ENCODE peak calls at places on chromosomes 4 and X, in seven cellular contexts. K is colonic mucosa, R is upper lobe of right lung, W is pancreas, F is neuronal stem cell, O is body of pancreas, A is heart left ventricle. X is an unnamed sample.

GRCh38 chr4:122073615-122074014 is 78.5 kb upstream of the BLTP1 start:
- DNase-seq in K (no peak), R (no peak), W (no peak), F (no peak), O (no peak), A (no peak), X (no peak)

GRCh38 chr4:143348233-143349077 is 11.8 kb downstream of the GAB1 start:
- DNase-seq in K (peak; percentile 64), R (no peak), W (no peak), F (no peak), O (no peak), A (no peak), X (no peak)

GRCh38 chrX:138711399-138712347 is at the start of gene FGF13:
- DNase-seq in K (no peak), R (peak; percentile 49), W (peak; percentile 59), F (peak; percentile 48), O (peak; percentile 11), A (peak; percentile 6), X (peak; percentile 20)

GRCh38 chr4:61886180-61886579 is 686.1 kb downstream of the ADGRL3 start:
- DNase-seq in K (no peak), R (no peak), W (no peak), F (no peak), O (no peak), A (no peak), X (no peak)

GRCh38 chrX:50978920-50979660 is 68.6 kb downstream of the BMP15 start:
- DNase-seq in K (no peak), R (no peak), W (no peak), F (no peak), O (no peak), A (peak; percentile 4), X (no peak)

GRCh38 chr4:101993002-101993840 is 202.7 kb downstream of the BANK1 start:
- DNase-seq in K (no peak), R (no peak), W (no peak), F (no peak), O (no peak), A (no peak), X (no peak)

GRCh38 chrX:22043872-22044271 is 11.7 kb downstream of the PHEX start:
- DNase-seq in K (no peak), R (no peak), W (no peak), F (no peak), O (no peak), A (no peak), X (no peak)

GRCh38 chr4:48742412-48742811 is 37.7 kb downstream of the FRYL start:
- DNase-seq in K (no peak), R (no peak), W (no peak), F (no peak), O (no peak), A (no peak), X (no peak)

GRCh38 chr4:177484613-177485021 is 42.4 kb upstream of the AGA start:
- DNase-seq in K (no peak), R (no peak), W (no peak), F (no peak), O (no peak), A (no peak), X (no peak)

GRCh38 chr4:186881521-186882220 is 158.0 kb upstream of the FAT1 start:
- DNase-seq in K (no peak), R (no peak), W (no peak), F (no peak), O (no peak), A (no peak), X (no peak)

GRCh38 chr4:98260579-98261290 is 449 bp upstream of the RAP1GDS1 start:
- DNase-seq in K (peak; percentile 97), R (peak; percentile 99), W (peak; percentile 96), F (peak; percentile 93), O (peak; percentile 95), A (peak; percentile 97), X (peak; percentile 98)

GRCh38 chrX:39905475-39905889 is 192.3 kb downstream of the BCOR start:
- DNase-seq in K (peak; percentile 57), R (no peak), W (no peak), F (no peak), O (peak; percentile 27), A (no peak), X (no peak)

GRCh38 chr4:164977243-164978164 is at the start of gene TRIM61:
- DNase-seq in K (peak; percentile 33), R (peak; percentile 82), W (no peak), F (peak; percentile 65), O (no peak), A (peak; percentile 59), X (peak; percentile 63)

GRCh38 chr4:87732033-87732770 is 67.2 kb upstream of the IBSP start:
- DNase-seq in K (no peak), R (no peak), W (no peak), F (no peak), O (no peak), A (no peak), X (peak; percentile 55)

GRCh38 chr4:158873795-158874359 is 105.1 kb downstream of the FNIP2 start:
- DNase-seq in K (no peak), R (no peak), W (no peak), F (no peak), O (no peak), A (no peak), X (no peak)

GRCh38 chr4:111283066-111283677 is 660.3 kb upstream of the PITX2 start:
- DNase-seq in K (peak; percentile 74), R (peak; percentile 64), W (peak; percentile 82), F (peak; percentile 63), O (peak; percentile 73), A (peak; percentile 24), X (peak; percentile 55)

GRCh38 chrX:153969125-153969903 is 2.3 kb downstream of the HCFC1 start:
- DNase-seq in K (no peak), R (no peak), W (peak; percentile 58), F (no peak), O (no peak), A (no peak), X (no peak)

GRCh38 chrX:97704474-97704873 is 820.8 kb downstream of the RPA4 start:
- DNase-seq in K (no peak), R (no peak), W (no peak), F (no peak), O (no peak), A (no peak), X (no peak)

GRCh38 chrX:40468033-40468979 is 112.5 kb upstream of the ATP6AP2 start:
- DNase-seq in K (peak; percentile 61), R (peak; percentile 66), W (no peak), F (no peak), O (peak; percentile 49), A (peak; percentile 37), X (peak; percentile 58)

DNA sequence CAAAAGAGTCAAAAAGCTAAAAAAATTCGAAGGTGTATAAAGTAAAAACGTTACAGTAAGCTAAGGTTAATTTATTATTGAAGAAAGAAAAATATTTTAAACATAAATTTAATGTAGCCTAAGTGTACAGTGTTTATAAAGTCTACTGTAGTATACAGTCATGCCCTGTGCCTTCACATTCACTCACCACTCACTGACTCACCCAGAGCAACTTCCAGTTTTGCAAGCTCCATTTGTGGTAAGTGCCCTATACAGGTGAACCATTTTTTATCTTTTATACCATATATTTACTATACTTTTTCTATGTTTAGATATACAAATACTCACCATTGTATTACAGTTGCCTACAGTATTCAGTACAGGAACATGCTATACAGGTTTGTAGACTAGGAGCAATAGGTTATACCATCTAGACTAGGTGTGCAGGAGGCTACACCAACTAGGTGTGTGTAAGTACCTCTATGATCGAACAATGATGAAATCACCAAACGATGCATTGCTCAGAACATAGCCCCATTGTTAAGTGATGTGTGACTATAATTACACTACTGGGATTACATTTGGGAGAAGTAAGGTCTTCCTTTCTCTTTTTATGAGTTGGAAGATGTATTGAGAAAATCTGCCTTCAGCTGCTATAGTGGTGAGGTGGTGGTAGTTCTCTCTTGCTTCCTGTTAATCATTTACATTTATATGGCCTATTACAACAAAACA is 27.2 kb downstream of the TMSB4X start:
- DNase-seq in K (no peak), R (no peak), W (no peak), F (no peak), O (no peak), A (no peak), X (no peak)
- H3K4me1 ChIP-seq in K (peaks cover 9% of the 10 kb centered on the region), R (peaks cover 16% of the 10 kb centered on the region), W (peaks cover 36% of the 10 kb centered on the region), F (peaks cover 23% of the 10 kb centered on the region), O (peaks cover 35% of the 10 kb centered on the region), A (peaks cover 29% of the 10 kb centered on the region), X (peaks cover 41% of the 10 kb centered on the region)

DNA sequence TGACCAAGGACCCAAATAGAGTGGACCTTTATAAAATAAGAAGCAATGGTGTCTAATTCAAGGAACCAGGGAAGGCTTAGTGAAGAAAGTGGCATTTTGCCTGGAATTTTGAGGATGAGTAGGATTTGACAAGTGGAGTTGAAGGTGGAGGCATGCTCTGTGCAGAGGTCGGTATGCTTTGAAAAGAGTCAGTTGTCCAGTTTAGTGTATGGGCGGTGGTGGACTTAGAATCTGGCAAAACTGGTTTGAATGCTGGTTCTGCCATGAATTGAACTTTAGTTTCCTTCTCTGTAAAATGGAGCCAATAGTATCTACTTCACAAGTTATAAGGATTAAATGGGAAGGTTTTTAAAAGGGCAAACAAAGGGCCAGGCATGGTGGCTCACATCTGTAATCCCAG is 29.7 kb downstream of the SEPTIN11 start:
- DNase-seq in K (no peak), R (no peak), W (no peak), F (no peak), O (no peak), A (no peak), X (no peak)
- H3K4me1 ChIP-seq in K (peaks cover 4% of the 10 kb centered on the region), R (peaks cover 49% of the 10 kb centered on the region), W (peaks cover 9% of the 10 kb centered on the region), F (peaks cover 9% of the 10 kb centered on the region), O (peaks cover 33% of the 10 kb centered on the region), A (peaks cover 56% of the 10 kb centered on the region), X (peaks cover 53% of the 10 kb centered on the region)

DNA sequence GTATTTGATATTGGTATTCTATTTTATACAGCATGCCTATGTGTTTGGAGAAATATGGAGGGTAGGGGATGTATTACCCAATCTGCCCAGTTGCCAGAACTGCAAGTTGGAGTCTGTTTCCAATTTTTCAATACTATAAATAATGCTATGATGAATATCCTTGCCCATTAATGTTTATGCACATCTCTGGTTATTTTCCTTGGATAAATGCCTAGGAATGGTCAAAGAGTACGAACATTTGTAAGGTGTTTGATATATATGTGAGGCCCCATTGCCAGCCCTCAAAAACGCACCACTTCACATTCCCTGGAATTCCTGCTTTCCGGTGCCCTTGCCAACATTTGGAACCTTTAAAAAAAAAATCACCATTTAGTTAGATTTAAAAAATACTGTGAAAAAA is 34.3 kb downstream of the CLDN34 start:
- DNase-seq in K (no peak), R (no peak), W (no peak), F (no peak), O (no peak), A (no peak), X (no peak)
- H3K4me1 ChIP-seq in K (no peaks in the 10 kb centered on the region), R (no peaks in the 10 kb centered on the region), W (no peaks in the 10 kb centered on the region), F (no peaks in the 10 kb centered on the region), O (no peaks in the 10 kb centered on the region), A (no peaks in the 10 kb centered on the region), X (no peaks in the 10 kb centered on the region)

GRCh38 chr4:113574636-113575103 is 186.9 kb downstream of the CAMK2D start:
- DNase-seq in K (no peak), R (no peak), W (no peak), F (no peak), O (no peak), A (no peak), X (no peak)

GRCh38 chr4:113575391-113575790 is 186.1 kb downstream of the CAMK2D start:
- DNase-seq in K (no peak), R (no peak), W (no peak), F (no peak), O (no peak), A (no peak), X (no peak)

GRCh38 chr4:113579360-113579759 is 182.2 kb downstream of the CAMK2D start:
- DNase-seq in K (no peak), R (no peak), W (no peak), F (no peak), O (no peak), A (no peak), X (no peak)

GRCh38 chr4:113572620-113573019 is 188.9 kb downstream of the CAMK2D start:
- DNase-seq in K (no peak), R (no peak), W (no peak), F (no peak), O (no peak), A (no peak), X (no peak)

GRCh38 chr4:113576947-113577678 is 184.4 kb downstream of the CAMK2D start:
- DNase-seq in K (no peak), R (no peak), W (no peak), F (no peak), O (no peak), A (no peak), X (no peak)
- H3K4me1 ChIP-seq in K (no peaks in the 10 kb centered on the region), R (peaks cover 15% of the 10 kb centered on the region), W (peaks cover 9% of the 10 kb centered on the region), F (no peaks in the 10 kb centered on the region), O (peaks cover 20% of the 10 kb centered on the region), A (peaks cover 35% of the 10 kb centered on the region), X (peaks cover 31% of the 10 kb centered on the region)